ENCODE peak calls at places on chromosome 10, in four cellular contexts. L is GM12878, K is K562, G is GM12891. E is an unnamed sample.

GRCh38 chr10:6492896-6493295 is 87.2 kb downstream of the PRKCQ start:
- DNase-seq in K (no peak), G (no peak), L (no peak), E (no peak)

GRCh38 chr10:67603701-67604100 is 92.3 kb downstream of the CTNNA3 start:
- DNase-seq in G (no peak), K (no peak), L (no peak), E (no peak)

GRCh38 chr10:71512213-71512745 is 115.6 kb downstream of the CDH23 start:
- DNase-seq in L (no peak), K (no peak), G (no peak), E (no peak)

GRCh38 chr10:27744478-27745379 is 890 bp downstream of the MKX start:
- DNase-seq in G (peak; percentile 5), L (no peak), K (no peak), E (no peak)

GRCh38 chr10:101725843-101726242 is 30.9 kb upstream of the FBXW4 start:
- DNase-seq in L (no peak), G (no peak), K (no peak), E (no peak)

GRCh38 chr10:43407148-43407575 is 1.8 kb downstream of the HNRNPF start:
- DNase-seq in K (peak; percentile 81), L (no peak), G (no peak), E (peak; percentile 43)

GRCh38 chr10:132766291-132766690 is 19.7 kb downstream of the NKX6-2 start:
- DNase-seq in G (no peak), K (no peak), L (no peak), E (no peak)

GRCh38 chr10:120455004-120455403 is 2.0 kb upstream of the PLPP4 start:
- DNase-seq in K (no peak), L (no peak), G (no peak), E (no peak)

GRCh38 chr10:98062424-98062823 is 32.0 kb upstream of the CRTAC1 start:
- DNase-seq in K (no peak), G (no peak), L (no peak), E (no peak)

GRCh38 chr10:27285093-27285492 is 44.5 kb upstream of the ACBD5 start:
- DNase-seq in L (no peak), K (no peak), G (no peak), E (peak; percentile 22)

GRCh38 chr10:79088176-79088575 is 19.4 kb downstream of the ZMIZ1 start:
- DNase-seq in L (no peak), G (no peak), K (no peak), E (no peak)

GRCh38 chr10:119545310-119545709 is 2.8 kb upstream of the RGS10 start:
- DNase-seq in K (no peak), G (no peak), L (no peak), E (no peak)

GRCh38 chr10:114179148-114179547 is at the start of gene TDRD1:
- DNase-seq in L (no peak), G (no peak), K (no peak), E (no peak)

GRCh38 chr10:132469197-132469942 is 68.2 kb upstream of the INPP5A start:
- DNase-seq in K (no peak), L (no peak), G (no peak), E (no peak)

GRCh38 chr10:5812283-5813090 is 747 bp downstream of the GDI2 start:
- DNase-seq in L (no peak), G (no peak), K (peak; percentile 61), E (peak; percentile 3)

GRCh38 chr10:67815571-67816059 is 22.4 kb downstream of the DNAJC12 start:
- DNase-seq in L (no peak), K (no peak), G (no peak), E (no peak)

GRCh38 chr10:34776090-34776690 is 38.9 kb downstream of the PARD3 start:
- DNase-seq in G (no peak), L (no peak), K (no peak), E (no peak)

GRCh38 chr10:124319926-124320391 is 98.8 kb downstream of the OAT start:
- DNase-seq in G (no peak), K (no peak), L (no peak), E (no peak)

GRCh38 chr10:31101123-31101522 is 69.5 kb upstream of the ZNF438 start:
- DNase-seq in K (no peak), L (peak; percentile 59), G (no peak), E (no peak)

GRCh38 chr10:63573068-63573697 is 52.0 kb downstream of the REEP3 start:
- DNase-seq in L (no peak), K (no peak), G (no peak), E (no peak)

GRCh38 chr10:126207313-126207771 is 180.9 kb downstream of the ADAM12 start:
- DNase-seq in G (no peak), K (no peak), L (no peak), E (no peak)

GRCh38 chr10:8738987-8739386 is 684.5 kb downstream of the GATA3 start:
- DNase-seq in L (no peak), G (no peak), K (no peak), E (no peak)

GRCh38 chr10:73810735-73811465 is 498 bp downstream of the NDST2 start:
- DNase-seq in K (peak; percentile 68), L (no peak), G (peak; percentile 68), E (peak; percentile 50)

GRCh38 chr10:104641150-104642000 is at the start of gene SORCS3:
- DNase-seq in K (no peak), L (no peak), G (no peak), E (no peak)

GRCh38 chr10:58661902-58662301 is 149.2 kb downstream of the BICC1 start:
- DNase-seq in G (no peak), L (no peak), K (no peak), E (no peak)

GRCh38 chr10:112713411-112713810 is 236.6 kb upstream of the TCF7L2 start:
- DNase-seq in L (no peak), K (no peak), G (no peak), E (no peak)

GRCh38 chr10:3195706-3196105 is 23.1 kb upstream of the PITRM1 start:
- DNase-seq in G (no peak), K (no peak), L (no peak), E (no peak)

GRCh38 chr10:96995851-96996250 is 163.8 kb downstream of the LCOR start:
- DNase-seq in L (no peak), K (no peak), G (no peak), E (no peak)

DNA sequence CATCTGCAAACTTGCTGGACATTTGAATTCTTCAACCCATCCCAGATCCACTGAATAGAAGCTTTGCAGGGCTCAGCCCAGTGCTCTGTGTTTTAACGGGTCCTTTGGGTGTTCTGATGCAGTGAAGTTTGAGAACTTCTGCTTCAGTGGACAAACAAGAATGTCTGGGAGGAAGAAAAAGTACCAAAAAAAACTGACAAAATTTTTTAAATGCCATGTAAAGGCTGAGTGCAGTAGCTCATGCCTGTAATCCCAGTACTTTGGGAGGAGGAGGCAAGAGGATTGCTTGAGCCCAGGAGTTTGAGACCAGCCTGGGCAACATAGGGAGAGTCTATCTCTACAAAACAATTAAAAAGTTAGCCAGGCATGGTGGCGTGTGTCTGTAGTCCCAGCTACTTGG is 51.8 kb upstream of the FRMD4A start:
- DNase-seq in G (no peak), K (no peak), L (no peak), E (no peak)
- TF ChIP-seq SPI1 in G (no peak), K (no peak), L (no peak), E (no peak)

GRCh38 chr10:12539350-12540164 is 190.2 kb downstream of the CAMK1D start:
- DNase-seq in L (no peak), K (no peak), G (no peak), E (no peak)

GRCh38 chr10:12542271-12542670 is 192.9 kb downstream of the CAMK1D start:
- DNase-seq in K (no peak), L (no peak), G (no peak), E (no peak)

GRCh38 chr10:12538596-12538995 is 189.2 kb downstream of the CAMK1D start:
- DNase-seq in K (no peak), L (no peak), G (no peak), E (no peak)

GRCh38 chr10:12541446-12542067 is 192.2 kb downstream of the CAMK1D start:
- DNase-seq in K (no peak), L (no peak), G (no peak), E (no peak)

DNA sequence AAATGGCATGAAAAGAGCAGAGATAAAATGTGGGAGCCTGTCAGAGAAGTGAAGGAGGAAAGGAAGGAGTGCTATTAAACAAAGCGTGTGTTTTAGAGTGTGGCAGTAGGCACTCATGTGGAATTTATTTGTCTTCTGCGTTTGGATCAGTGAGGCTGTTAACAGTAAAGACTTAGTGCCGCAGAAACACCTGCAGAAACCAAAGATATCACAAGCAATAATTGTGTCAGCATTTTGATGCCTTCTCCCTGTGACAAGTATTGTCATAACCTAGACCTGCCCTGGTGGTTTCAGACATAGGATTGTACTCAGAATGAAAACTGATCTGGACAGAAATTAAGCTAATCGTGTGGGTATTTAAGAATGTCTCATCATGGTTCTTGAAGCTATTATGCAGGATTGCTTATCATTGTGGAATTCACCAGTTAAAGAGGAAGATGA is 191.0 kb downstream of the CAMK1D start:
- DNase-seq in K (no peak), L (no peak), G (no peak), E (no peak)
- TF ChIP-seq SPI1 in K (no peak), L (no peak), G (no peak), E (no peak)

DNA sequence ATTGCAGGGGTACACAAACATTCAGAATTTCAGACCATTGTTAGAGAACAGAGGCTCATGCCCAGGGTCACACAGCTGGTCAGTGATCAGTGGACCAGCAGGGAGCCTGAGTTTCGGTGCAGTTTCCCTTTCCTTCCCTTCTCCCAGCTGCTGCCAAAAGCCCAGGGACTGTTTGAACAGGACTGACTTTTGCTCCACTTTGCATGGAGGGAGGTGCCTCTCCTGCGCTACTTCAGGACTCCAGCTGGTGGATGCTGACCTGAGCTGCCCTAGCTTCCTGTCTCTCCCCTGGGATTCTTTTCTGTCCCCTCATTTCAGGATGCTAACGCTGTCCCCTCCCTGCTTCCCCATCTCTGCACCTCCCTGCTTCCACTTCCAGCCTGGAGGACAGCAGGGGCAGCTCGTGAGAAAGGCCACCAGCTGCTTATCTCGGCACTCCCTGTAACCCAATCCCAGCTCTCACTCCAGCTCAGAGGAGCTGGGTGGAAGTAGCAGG is 14.5 kb downstream of the SH2D4B start:
- DNase-seq in K (no peak), G (no peak), L (no peak), E (no peak)
- TF ChIP-seq SPI1 in K (no peak), G (no peak), L (no peak), E (no peak)

DNA sequence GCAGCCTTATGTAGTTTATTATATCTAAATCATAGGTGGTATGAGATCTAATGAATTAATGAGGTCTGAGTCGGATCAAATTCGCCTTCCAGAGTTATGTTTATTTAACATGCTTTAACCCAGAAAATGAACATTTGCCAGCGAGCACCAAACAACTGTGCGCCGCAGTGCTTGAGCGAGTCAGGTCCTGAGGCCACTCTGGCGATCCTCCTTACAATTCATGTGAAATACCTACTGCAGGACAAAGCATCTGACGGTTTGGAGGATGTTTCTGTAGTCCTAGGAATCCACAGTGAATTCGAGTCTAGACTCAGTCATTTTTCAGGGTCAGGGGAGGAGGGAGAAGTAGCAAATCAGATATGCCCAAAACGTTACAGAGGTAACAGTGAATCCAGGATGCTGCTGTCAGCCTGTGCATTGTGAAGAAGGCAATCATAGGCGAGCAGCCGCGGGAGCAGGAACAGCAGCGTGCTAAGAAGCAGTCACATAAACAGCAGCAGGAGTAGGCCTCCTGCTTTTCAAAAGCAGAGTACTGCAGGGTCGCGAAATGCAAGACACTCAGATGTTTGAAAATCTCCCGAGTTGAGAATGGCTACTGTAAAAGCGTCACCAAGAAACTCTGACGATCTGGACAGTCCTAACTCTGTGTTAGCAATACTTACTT is 120.2 kb downstream of the CACNB2 start:
- DNase-seq in K (no peak), L (no peak), G (no peak), E (no peak)
- TF ChIP-seq SPI1 in K (no peak), L (no peak), G (no peak), E (no peak)